ENCODE peak calls at places on chromosome 19, in six cellular contexts. T is GM12891, G is activated gamma-delta T cell treated with Interleukin-2 at 50 U/mL for 16 hours, Q is LHCN-M2, L is neural crest cell, O is GM23338. U is an unnamed sample.

GRCh38 chr19:18304496-18305312 is 18.2 kb downstream of the LSM4 start:
- DNase-seq in G (peak), T (peak), L (peak), O (peak), Q (peak), U (peak)

GRCh38 chr19:53696951-53697350 is 65.2 kb downstream of the DPRX start:
- DNase-seq in O (peak), Q (no peak), T (no peak), L (no peak), G (no peak), U (no peak)

GRCh38 chr19:22327321-22327720 is 41.1 kb downstream of the ZNF729 start:
- DNase-seq in G (no peak), L (no peak), T (no peak), Q (no peak), O (no peak), U (no peak)

GRCh38 chr19:41339936-41340335 is 13.8 kb downstream of the TGFB1 start:
- DNase-seq in T (no peak), L (no peak), G (no peak), O (peak), Q (peak), U (no peak)

GRCh38 chr19:14516048-14516534 is 2.1 kb downstream of the DNAJB1 start:
- DNase-seq in G (no peak), T (no peak), Q (no peak), O (peak), L (no peak), U (peak)

GRCh38 chr19:1521636-1522035 is 2.2 kb upstream of the PLK5 start:
- DNase-seq in Q (no peak), L (no peak), G (no peak), T (no peak), O (no peak), U (no peak)

GRCh38 chr19:7852851-7853759 is 21.1 kb downstream of the PRR36 start:
- DNase-seq in O (peak), T (peak), G (peak), Q (peak), L (peak), U (peak)

GRCh38 chr19:55549500-55550320 is 4.4 kb upstream of the SBK3 start:
- DNase-seq in O (peak), T (no peak), Q (peak), G (no peak), L (peak), U (no peak)

GRCh38 chr19:19074172-19074905 is 10.5 kb downstream of the SLC25A42 start:
- DNase-seq in Q (no peak), L (no peak), T (no peak), O (no peak), G (no peak), U (no peak)

GRCh38 chr19:1750343-1751021 is 2.8 kb upstream of the ONECUT3 start:
- DNase-seq in G (no peak), Q (no peak), L (no peak), T (no peak), O (no peak), U (no peak)

GRCh38 chr19:12034196-12034595 is 1.3 kb downstream of the ZNF433 start:
- DNase-seq in Q (no peak), O (no peak), G (no peak), T (no peak), L (no peak), U (no peak)

GRCh38 chr19:43934055-43934984 is 762 bp downstream of the ZNF45 start:
- DNase-seq in Q (peak), G (no peak), L (no peak), T (no peak), O (peak), U (no peak)

GRCh38 chr19:5588441-5588840 is 20.7 kb upstream of the TINCR start:
- DNase-seq in Q (no peak), G (no peak), L (no peak), O (no peak), T (no peak), U (no peak)

GRCh38 chr19:23002690-23003422 is at the start of gene ZNF728:
- DNase-seq in T (no peak), Q (no peak), L (no peak), G (no peak), O (no peak), U (no peak)

GRCh38 chr19:4337906-4338440 is 654 bp downstream of the STAP2 start:
- DNase-seq in L (no peak), O (peak), G (no peak), Q (no peak), T (no peak), U (no peak)

GRCh38 chr19:46493236-46494114 is 2.2 kb downstream of the PNMA8B start:
- DNase-seq in O (peak), G (peak), Q (no peak), L (no peak), T (no peak), U (no peak)

GRCh38 chr19:8567522-8568172 is 9.6 kb downstream of the MYO1F start:
- DNase-seq in T (no peak), G (no peak), L (no peak), O (no peak), Q (no peak), U (no peak)

GRCh38 chr19:52231154-52231565 is 38.2 kb upstream of the ZNF766 start:
- DNase-seq in Q (no peak), L (no peak), T (no peak), G (no peak), O (no peak), U (no peak)

GRCh38 chr19:7636317-7636690 is 606 bp upstream of the STXBP2 start:
- DNase-seq in T (no peak), Q (no peak), L (no peak), O (no peak), G (no peak), U (no peak)

GRCh38 chr19:38736036-38736412 is 8.2 kb downstream of the CAPN12 start:
- DNase-seq in O (peak), Q (no peak), G (peak), T (no peak), L (no peak), U (peak)

GRCh38 chr19:48529156-48529555 is 17.5 kb upstream of the LMTK3 start:
- DNase-seq in O (peak), T (no peak), L (no peak), Q (no peak), G (no peak), U (no peak)

GRCh38 chr19:2613507-2614295 is 88.8 kb downstream of the GNG7 start:
- DNase-seq in O (peak), G (peak), Q (peak), T (no peak), L (peak), U (peak)

GRCh38 chr19:54364775-54365257 is at the start of gene LAIR1:
- DNase-seq in L (no peak), G (peak), T (no peak), Q (no peak), O (no peak), U (peak)

GRCh38 chr19:38869160-38869835 is 8.8 kb downstream of the RINL start:
- DNase-seq in O (peak), T (no peak), Q (no peak), G (peak), L (no peak), U (peak)

GRCh38 chr19:29379257-29379986 is 146.4 kb upstream of the VSTM2B start:
- DNase-seq in O (no peak), T (no peak), Q (no peak), G (no peak), L (no peak), U (peak)

GRCh38 chr19:41588497-41589209 is 12.7 kb downstream of the CEACAM21 start:
- DNase-seq in Q (peak), T (no peak), L (no peak), O (peak), G (no peak), U (peak)

GRCh38 chr19:58572818-58573657 is at the start of gene MZF1:
- DNase-seq in L (peak), T (peak), O (peak), Q (peak), G (peak), U (peak)

GRCh38 chr19:43664008-43664407 is 6.0 kb downstream of the PLAUR start:
- DNase-seq in Q (no peak), L (no peak), T (no peak), G (no peak), O (no peak), U (peak)

GRCh38 chr19:15166700-15167099 is 34.1 kb downstream of the NOTCH3 start:
- DNase-seq in T (no peak), O (peak), G (no peak), Q (no peak), L (no peak), U (no peak)

GRCh38 chr19:22438011-22438410 is 15.9 kb upstream of the ZNF98 start:
- DNase-seq in Q (no peak), L (no peak), G (no peak), T (no peak), O (no peak), U (no peak)

GRCh38 chr19:408441-409005 is 424 bp downstream of the C2CD4C start:
- DNase-seq in T (no peak), L (no peak), Q (no peak), G (no peak), O (no peak), U (no peak)

GRCh38 chr19:42850981-42851717 is 28.4 kb downstream of the PSG1 start:
- DNase-seq in Q (peak), G (no peak), O (no peak), T (no peak), L (no peak), U (no peak)

GRCh38 chr19:58559275-58560006 is 1.0 kb upstream of the UBE2M start:
- DNase-seq in O (peak), T (peak), Q (peak), L (peak), G (peak), U (peak)

U was measured in activated CD8-positive, alpha-beta memory T cell treated with anti-CD3 and anti-CD28 coated beads, Interleukin-2, amount 10 ng/mL, durations not matched to agents 7 days and 5 days.